ENCODE peak calls at places on chromosome 20, in four cellular contexts. K is T1000, F is lower lobe of right lung, B is left ventricle myocardium superior. Q is an unnamed sample.

GRCh38 chr20:42652261-42652660 is 537.4 kb downstream of the PTPRT start:
- DNase-seq in F (no peak), B (no peak), K (no peak), Q (no peak)

GRCh38 chr20:38405132-38405531 is 30.0 kb downstream of the SNHG17 start:
- DNase-seq in B (no peak), F (no peak), K (no peak), Q (no peak)

GRCh38 chr20:3751664-3752385 is 15.7 kb downstream of the ADISSP start:
- DNase-seq in F (peak), B (peak), K (no peak), Q (no peak)

GRCh38 chr20:37337208-37337955 is 8.6 kb upstream of the SRC start:
- DNase-seq in B (no peak), F (peak), K (no peak), Q (no peak)

GRCh38 chr20:5654557-5654956 is 95.6 kb upstream of the SHLD1 start:
- DNase-seq in K (no peak), B (no peak), F (no peak), Q (no peak)

GRCh38 chr20:25000268-25000801 is 7.8 kb upstream of the APMAP start:
- DNase-seq in K (peak), F (peak), B (peak), Q (no peak)

GRCh38 chr20:62892348-62893304 is 31.0 kb upstream of the TCFL5 start:
- DNase-seq in B (no peak), F (peak), K (no peak), Q (no peak)

GRCh38 chr20:19419420-19419819 is 207.0 kb downstream of the SLC24A3 start:
- DNase-seq in B (no peak), K (no peak), F (no peak), Q (no peak)

GRCh38 chr20:59004763-59005522 is 2.1 kb downstream of the CTSZ start:
- DNase-seq in B (peak), K (no peak), F (peak), Q (peak)

GRCh38 chr20:36613974-36614373 is 8.4 kb downstream of the RAB5IF start:
- DNase-seq in B (no peak), F (no peak), K (no peak), Q (no peak)

GRCh38 chr20:1803216-1804128 is 91.7 kb upstream of the SIRPA start:
- DNase-seq in K (no peak), F (peak), B (peak), Q (peak)